ENCODE peak calls at places on chromosomes 2 and 18, in seven cellular contexts. D is GM12878, X is H1, P is K562, E is HepG2, V is SK-N-SH, I is HCT116. T is an unnamed sample.

GRCh38 chr2:58428286-58428552 is 187.1 kb upstream of the FANCL start:
- DNase-seq in I (no peak), P (no peak), D (no peak), V (no peak), E (no peak), X (peak), T (no peak)

GRCh38 chr2:82344670-82345069 is 2040.1 kb upstream of the LRRTM1 start:
- DNase-seq in X (peak), V (no peak), I (no peak), D (no peak), E (peak), P (no peak), T (peak)

GRCh38 chr2:191870744-191871143 is 23.9 kb upstream of the CAVIN2 start:
- DNase-seq in I (no peak), P (no peak), D (no peak), X (no peak), V (no peak), E (no peak), T (no peak)

GRCh38 chr2:20478961-20479360 is 32.1 kb downstream of the RHOB start:
- DNase-seq in D (no peak), P (no peak), E (no peak), I (no peak), X (no peak), V (no peak), T (no peak)

GRCh38 chr2:20065885-20066602 is 14.6 kb upstream of the LAPTM4A start:
- DNase-seq in V (peak), D (no peak), P (no peak), X (no peak), E (peak), I (no peak), T (no peak)

GRCh38 chr2:12844511-12844910 is 127.8 kb downstream of the TRIB2 start:
- DNase-seq in E (no peak), X (no peak), P (no peak), I (no peak), D (no peak), V (no peak), T (no peak)

GRCh38 chr18:59954746-59955145 is 55.0 kb downstream of the PMAIP1 start:
- DNase-seq in D (no peak), E (peak), X (no peak), I (peak), P (no peak), V (no peak), T (no peak)

GRCh38 chr2:63667132-63667531 is 78.4 kb downstream of the MDH1 start:
- DNase-seq in P (no peak), D (no peak), X (no peak), E (no peak), I (no peak), V (no peak), T (peak)

GRCh38 chr2:144509548-144510205 is 10.2 kb downstream of the ZEB2 start:
- DNase-seq in P (no peak), X (no peak), V (no peak), D (no peak), E (no peak), I (no peak), T (no peak)

GRCh38 chr2:233033672-233034071 is 1.2 kb downstream of the NEU2 start:
- DNase-seq in I (no peak), E (no peak), D (no peak), V (no peak), P (no peak), X (no peak), T (no peak)

GRCh38 chr2:55232863-55233657 is 572 bp downstream of the RPS27A start:
- DNase-seq in P (peak), V (peak), D (no peak), I (no peak), E (no peak), X (no peak), T (peak)

DNA sequence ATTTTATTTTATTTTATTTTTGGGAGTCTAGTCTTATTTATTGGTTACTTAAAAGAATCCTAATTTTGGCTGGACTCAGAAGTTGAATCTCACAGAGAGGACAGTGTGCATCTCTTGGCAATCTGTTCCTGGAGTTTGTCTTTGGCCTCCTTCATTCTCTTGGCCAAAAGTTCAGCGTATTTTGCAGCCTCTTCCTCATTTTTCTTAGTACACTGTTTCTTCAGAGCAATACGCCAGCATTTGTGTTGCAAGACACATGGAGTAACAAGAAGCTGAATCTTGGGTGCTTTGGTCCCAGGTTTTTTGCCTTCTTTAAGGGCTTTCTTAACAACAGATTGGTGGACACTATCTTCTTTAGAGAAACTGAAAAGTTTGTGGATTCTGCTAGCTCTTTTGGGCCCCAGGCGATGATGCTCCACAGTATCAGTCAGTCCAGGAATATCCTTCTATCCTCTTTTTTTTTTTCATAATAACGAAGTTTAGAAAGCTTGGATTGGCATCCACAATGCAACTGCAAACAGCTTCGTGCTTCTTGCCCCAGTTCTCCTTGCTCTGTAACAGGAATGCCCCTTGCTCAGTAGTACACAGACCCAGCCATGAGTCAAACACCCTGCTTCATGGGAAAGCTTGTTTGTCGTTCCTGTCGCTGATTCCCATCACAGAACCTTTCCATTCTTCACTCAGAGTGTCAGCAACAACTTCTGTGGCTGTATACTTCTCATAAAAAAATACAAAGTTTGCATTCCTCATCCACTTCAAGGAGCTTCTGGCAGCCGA is 34.8 kb upstream of the RFX8 start:
- DNase-seq in E (no peak), P (no peak), I (no peak), D (no peak), V (no peak), X (no peak), T (no peak)
- TF ChIP-seq JUND in E (no peak), P (no peak), I (no peak), D (no peak), V (no peak), X (no peak), T (no peak)

GRCh38 chr2:223034241-223034933 is 17.6 kb upstream of the KCNE4 start:
- DNase-seq in X (no peak), V (no peak), D (no peak), E (no peak), P (no peak), I (no peak), T (no peak)
- TF ChIP-seq JUND in X (no peak), V (no peak), D (no peak), E (no peak), P (no peak), I (no peak), T (no peak)

DNA sequence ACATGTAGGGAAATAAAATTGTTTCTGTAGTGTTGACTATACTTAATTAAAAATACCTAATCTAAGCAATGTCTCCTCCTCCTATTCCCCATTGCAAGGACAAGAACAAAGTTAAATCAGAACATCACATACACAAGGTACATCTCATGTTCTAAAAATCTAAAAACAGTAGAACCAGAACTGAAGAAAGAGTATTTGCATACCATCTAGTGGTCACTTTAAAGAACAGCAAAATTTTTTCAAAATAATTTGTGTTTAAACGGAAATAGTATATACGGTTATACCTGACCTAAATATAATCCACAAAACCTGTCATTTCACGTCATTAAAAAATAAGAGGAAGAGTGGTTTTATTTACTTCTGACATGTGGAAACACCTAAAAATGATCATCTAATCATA is 294.3 kb upstream of the KCNH7 start:
- DNase-seq in P (no peak), E (peak), V (peak), D (no peak), I (peak), X (no peak), T (peak)
- TF ChIP-seq JUND in P (no peak), E (no peak), V (no peak), D (no peak), I (no peak), X (no peak), T (no peak)

DNA sequence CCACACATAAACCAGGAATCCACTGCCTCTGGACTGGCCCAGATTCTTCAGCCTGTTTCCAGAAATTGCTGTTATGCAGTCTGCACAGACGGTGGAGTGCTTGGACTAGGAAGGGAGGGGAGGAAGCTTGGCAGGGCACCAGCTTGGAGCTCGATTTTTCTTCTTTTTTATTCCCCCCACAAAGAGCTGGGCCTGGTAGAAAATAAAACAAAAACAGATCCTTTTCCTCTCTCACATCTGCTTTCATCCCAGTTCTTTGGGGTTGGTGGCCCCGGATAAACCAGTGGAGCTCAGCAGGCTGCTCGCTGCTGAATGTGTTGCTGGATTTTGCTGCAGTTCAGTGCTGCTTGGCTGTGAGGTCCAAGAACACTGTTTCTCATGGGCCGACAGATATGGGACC is 16.0 kb downstream of the LRRTM1 start:
- DNase-seq in E (no peak), I (no peak), P (no peak), V (peak), D (no peak), X (no peak), T (peak)
- TF ChIP-seq JUND in E (no peak), I (no peak), P (no peak), V (no peak), D (no peak), X (no peak), T (no peak)

GRCh38 chr2:67825476-67825875 is 237.3 kb downstream of the C1D start:
- DNase-seq in P (no peak), V (no peak), I (no peak), X (no peak), D (no peak), E (no peak), T (no peak)
- TF ChIP-seq JUND in P (no peak), V (peak), I (no peak), X (no peak), D (no peak), E (no peak), T (no peak)

GRCh38 chr18:65288908-65289307 is 461.9 kb upstream of the CDH7 start:
- DNase-seq in I (no peak), P (no peak), X (no peak), D (no peak), E (no peak), V (no peak), T (no peak)

GRCh38 chr18:65287642-65288041 is 463.2 kb upstream of the CDH7 start:
- DNase-seq in E (no peak), I (no peak), X (no peak), D (no peak), V (no peak), P (no peak), T (no peak)
- TF ChIP-seq JUND in E (no peak), I (no peak), X (no peak), D (no peak), V (no peak), P (no peak), T (no peak)

DNA sequence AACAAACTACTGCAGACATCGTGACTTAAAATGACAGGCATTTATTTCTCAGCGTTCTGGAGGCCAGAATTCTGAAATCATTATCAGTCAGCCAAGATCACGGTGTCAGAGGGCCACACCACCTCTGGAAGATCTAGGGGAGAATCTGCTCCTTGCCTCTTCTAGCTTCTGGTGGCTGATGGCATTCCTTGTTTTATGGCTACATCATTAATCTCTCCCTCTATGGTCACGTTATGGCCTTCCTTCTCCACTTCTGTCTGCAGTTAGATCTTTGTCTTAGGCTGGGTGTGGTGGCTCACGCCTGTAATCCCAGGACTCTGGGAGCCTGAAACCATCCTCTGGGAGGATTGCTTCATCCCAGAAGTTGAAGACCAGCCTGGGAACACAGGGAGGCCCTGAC is 8.3 kb downstream of the LCLAT1 start:
- DNase-seq in D (no peak), P (no peak), V (no peak), X (no peak), I (no peak), E (no peak), T (no peak)
- TF ChIP-seq JUND in D (no peak), P (no peak), V (no peak), X (no peak), I (no peak), E (no peak), T (no peak)

GRCh38 chr18:48228841-48229240 is 180.3 kb downstream of the ZBTB7C start:
- DNase-seq in D (no peak), E (no peak), V (peak), P (no peak), X (no peak), I (no peak), T (no peak)

GRCh38 chr18:48229445-48230052 is 179.6 kb downstream of the ZBTB7C start:
- DNase-seq in X (no peak), D (no peak), P (no peak), E (no peak), V (peak), I (no peak), T (no peak)

GRCh38 chr18:48226401-48226800 is 182.8 kb downstream of the ZBTB7C start:
- DNase-seq in D (no peak), V (no peak), P (no peak), X (no peak), I (no peak), E (no peak), T (no peak)

GRCh38 chr18:48227206-48227605 is 182.0 kb downstream of the ZBTB7C start:
- DNase-seq in E (no peak), I (no peak), P (no peak), X (no peak), D (no peak), V (no peak), T (no peak)

DNA sequence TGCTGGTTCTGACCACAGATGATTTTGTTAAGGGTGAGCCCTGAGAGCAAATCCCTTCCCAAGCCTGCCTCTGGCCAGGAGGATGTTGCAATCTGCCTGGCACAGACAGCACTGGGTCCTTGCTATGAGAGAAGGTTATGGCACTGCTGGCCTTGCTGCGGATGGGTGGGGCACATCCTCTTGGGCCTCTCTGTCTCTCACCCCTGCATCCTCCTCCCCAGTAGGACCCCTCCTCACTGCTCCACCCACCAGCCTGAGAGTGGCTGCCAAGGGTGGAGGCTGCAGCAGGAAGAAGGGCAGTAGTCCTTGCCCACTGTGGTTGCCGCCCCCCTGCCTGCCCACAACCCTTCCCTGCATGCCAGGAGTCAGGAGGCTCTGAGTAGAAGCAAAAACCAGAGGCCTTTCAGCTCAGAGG is 180.9 kb downstream of the ZBTB7C start:
- DNase-seq in E (no peak), I (no peak), V (peak), D (no peak), X (no peak), P (no peak), T (peak)
- TF ChIP-seq JUND in E (no peak), I (no peak), V (no peak), D (no peak), X (no peak), P (no peak), T (no peak)

DNA sequence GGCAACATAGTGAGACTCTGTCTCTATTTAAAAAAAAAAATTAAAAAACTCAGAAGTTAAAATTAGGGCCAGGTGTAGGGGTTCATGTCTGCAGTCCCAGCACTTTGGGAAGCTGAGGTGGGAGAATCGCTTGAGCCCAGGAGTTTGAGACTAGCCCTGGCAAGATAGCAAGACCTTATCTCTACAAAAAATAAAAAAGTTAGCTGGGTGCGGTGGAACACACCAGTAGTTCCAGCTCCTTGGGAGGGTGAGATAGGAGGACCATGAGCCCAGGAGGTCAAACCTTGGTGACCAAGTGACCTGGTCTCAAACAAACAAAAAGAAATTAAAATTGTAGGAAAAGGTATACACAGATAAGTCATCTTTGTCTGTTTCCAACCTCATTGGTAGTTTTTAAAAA is 11.3 kb downstream of the TTLL4 start:
- DNase-seq in X (no peak), I (no peak), D (no peak), P (peak), V (no peak), E (no peak), T (no peak)
- TF ChIP-seq JUND in X (no peak), I (no peak), D (no peak), P (no peak), V (no peak), E (no peak), T (no peak)